ENCODE peak calls at places on chromosomes 1 and 21, in four cellular contexts. T is fibroblast of lung, D is hepatocyte, J is PC-3. G is an unnamed sample.

GRCh38 chr1:229440821-229441537 is 7.1 kb upstream of the ACTA1 start:
- DNase-seq in T (peak), D (no peak), J (peak), G (no peak)

GRCh38 chr1:11653101-11653601 is 1.1 kb downstream of the FBXO2 start:
- DNase-seq in T (peak), D (peak), J (peak), G (peak)

GRCh38 chr1:34268311-34269042 is 91.8 kb downstream of the C1orf94 start:
- DNase-seq in T (peak), D (no peak), J (peak), G (no peak)

GRCh38 chr1:244970661-244971523 is 106.5 kb upstream of the HNRNPU start:
- DNase-seq in T (peak), D (peak), J (peak), G (peak)

GRCh38 chr1:226444901-226445300 is 37.0 kb upstream of the PARP1 start:
- DNase-seq in T (no peak), D (no peak), J (no peak), G (no peak)

GRCh38 chr1:227886993-227887696 is 60.6 kb downstream of the WNT9A start:
- DNase-seq in T (peak), D (peak), J (no peak), G (no peak)

GRCh38 chr1:240499012-240499411 is 112.9 kb downstream of the GREM2 start:
- DNase-seq in T (peak), D (no peak), J (peak), G (no peak)

GRCh38 chr1:235416662-235417049 is 49.4 kb downstream of the TBCE start:
- DNase-seq in T (peak), D (no peak), J (peak), G (no peak)

GRCh38 chr1:1004780-1005697 is 5.1 kb upstream of the HES4 start:
- DNase-seq in T (peak), D (peak), J (no peak), G (peak)
- TF ChIP-seq EZH2 in T (no peak), D (no peak), J (no peak), G (no peak)

GRCh38 chr1:24159366-24159765 is 16.4 kb upstream of the IL22RA1 start:
- DNase-seq in T (no peak), D (no peak), J (no peak), G (no peak)
- TF ChIP-seq CTCF in T (no peak), D (no peak), J (no peak), G (no peak)

DNA sequence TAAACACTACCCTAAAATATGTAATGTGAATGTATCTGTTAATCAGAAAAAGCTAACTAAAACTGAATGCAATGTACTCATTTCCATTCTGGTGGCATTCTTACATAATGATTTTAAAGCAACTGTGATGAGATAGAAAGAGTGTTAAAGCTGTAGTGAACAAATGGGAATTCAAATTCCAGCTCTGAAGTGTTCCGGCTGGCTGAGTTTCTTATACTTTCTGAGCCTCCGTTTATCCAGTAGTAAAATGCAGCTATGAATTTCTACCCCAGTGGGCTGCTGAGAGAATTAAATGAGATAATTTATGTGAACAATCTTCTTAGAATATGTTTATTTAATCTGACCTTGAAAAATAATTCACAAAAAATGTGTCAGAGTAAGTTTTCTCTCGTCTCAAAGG is 486.8 kb downstream of the USP25 start:
- DNase-seq in T (no peak), D (no peak), J (no peak), G (no peak)
- TF ChIP-seq EZH2 in T (no peak), D (no peak), J (no peak), G (no peak)

GRCh38 chr21:17925000-17925610 is 105.9 kb upstream of the C21orf91 start:
- DNase-seq in T (peak), D (peak), J (peak), G (peak)

GRCh38 chr21:17925900-17926299 is 106.7 kb upstream of the C21orf91 start:
- DNase-seq in T (peak), D (peak), J (peak), G (no peak)

GRCh38 chr21:17929514-17929913 is 110.4 kb upstream of the C21orf91 start:
- DNase-seq in T (no peak), D (no peak), J (no peak), G (no peak)

GRCh38 chr21:17930102-17930501 is 110.9 kb upstream of the C21orf91 start:
- DNase-seq in T (no peak), D (no peak), J (no peak), G (no peak)

DNA sequence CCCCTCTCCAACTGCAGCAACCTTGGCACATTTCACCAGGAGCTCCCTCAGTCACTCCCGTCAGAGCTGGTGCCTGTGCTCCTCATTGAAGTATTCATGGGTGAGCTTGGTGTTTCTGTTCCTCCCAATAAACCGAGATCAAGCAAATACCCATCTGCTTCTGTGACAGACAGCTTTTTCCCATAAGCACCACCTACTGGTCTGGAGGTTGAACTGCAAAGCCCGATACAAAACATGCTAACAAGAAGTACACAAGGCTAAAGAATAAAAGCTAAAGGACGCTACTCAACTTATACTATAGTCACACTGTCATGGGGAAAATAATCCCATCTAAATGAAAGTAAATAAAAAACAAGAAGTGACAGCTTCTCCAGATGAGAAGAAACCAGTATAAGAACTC is 111.9 kb upstream of the C21orf91 start:
- DNase-seq in T (no peak), D (no peak), J (peak), G (no peak)
- TF ChIP-seq CTCF in T (peak), D (peak), J (peak), G (peak)

DNA sequence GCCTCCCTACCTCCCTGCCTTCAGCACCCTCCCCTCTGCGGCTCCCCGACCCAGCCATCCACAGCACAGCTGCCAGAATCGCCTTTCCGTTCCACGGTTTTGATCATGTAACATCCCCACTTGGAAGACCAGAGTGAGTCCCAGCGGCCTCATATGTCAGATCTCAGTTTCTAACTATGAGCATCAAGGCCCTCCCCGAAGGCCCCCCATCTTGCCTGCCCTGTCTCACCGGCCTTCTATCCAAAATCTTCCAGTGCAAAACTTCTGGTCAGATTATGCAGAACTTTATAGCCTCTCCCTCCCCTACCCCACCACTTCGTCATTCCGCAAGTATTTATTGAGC is 20.3 kb upstream of the LMX1A start:
- DNase-seq in T (no peak), D (no peak), J (peak), G (no peak)
- TF ChIP-seq EZH2 in T (no peak), D (no peak), J (no peak), G (no peak)

DNA sequence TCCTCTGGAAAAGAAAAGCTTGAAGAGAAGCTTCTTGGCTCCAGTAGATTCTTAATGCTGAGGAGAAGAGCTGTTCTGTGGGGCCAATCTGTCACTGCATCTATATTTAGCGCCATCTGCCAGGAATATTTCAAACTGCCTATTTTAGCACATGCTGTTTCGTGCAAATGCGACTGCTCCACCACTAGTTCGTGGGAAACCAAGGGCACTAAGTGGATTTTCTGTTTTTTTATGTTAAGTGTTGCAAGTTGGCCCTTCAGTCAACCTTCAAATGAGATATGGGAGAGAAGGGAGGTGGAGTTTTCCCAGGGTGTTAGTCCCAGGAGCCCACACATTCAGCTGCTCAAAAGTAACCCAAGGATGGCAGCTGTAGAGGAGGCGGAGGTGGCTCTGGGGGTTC is 91.9 kb downstream of the TSEN15 start:
- DNase-seq in T (no peak), D (no peak), J (no peak), G (no peak)
- TF ChIP-seq CTCF in T (no peak), D (no peak), J (peak), G (no peak)

GRCh38 chr1:47209091-47209490 is 19.3 kb upstream of the PDZK1IP1 start:
- DNase-seq in T (no peak), D (no peak), J (no peak), G (no peak)
- TF ChIP-seq EZH2 in T (no peak), D (no peak), J (no peak), G (no peak)

G was measured in PC-9.